ENCODE peak calls at places on chromosomes 2 and 18, in seven cellular contexts. N is cardiac muscle cell; M is CD8-positive, alpha-beta T cell; I is IMR-90; D is fibroblast of mammary gland; Y is epithelial cell of esophagus; V is left ventricle myocardium inferior. X is an unnamed sample.

GRCh38 chr2:69177785-69178636 is 165.0 kb downstream of the ANTXR1 start:
- DNase-seq in N (peak), M (no peak), I (peak), D (peak), Y (peak), V (peak), X (peak)

GRCh38 chr2:74077636-74078035 is 70.1 kb downstream of the BOLA3 start:
- DNase-seq in N (peak), M (no peak), I (no peak), D (no peak), Y (no peak), V (no peak), X (no peak)

GRCh38 chr2:239440511-239440959 is 39.7 kb upstream of the HDAC4 start:
- DNase-seq in N (no peak), M (no peak), I (no peak), D (no peak), Y (no peak), V (no peak), X (no peak)

GRCh38 chr2:25276569-25277465 is 64.9 kb downstream of the DNMT3A start:
- DNase-seq in N (peak), M (peak), I (no peak), D (no peak), Y (peak), V (peak), X (no peak)

GRCh38 chr2:109081374-109081773 is 47.6 kb upstream of the SH3RF3 start:
- DNase-seq in N (no peak), M (no peak), I (no peak), D (no peak), Y (no peak), V (no peak), X (no peak)

GRCh38 chr2:136025057-136025973 is 39.9 kb upstream of the DARS1 start:
- DNase-seq in N (peak), M (peak), I (peak), D (peak), Y (peak), V (peak), X (no peak)

GRCh38 chr2:18242716-18243115 is 317.7 kb downstream of the RDH14 start:
- DNase-seq in N (no peak), M (no peak), I (no peak), D (no peak), Y (no peak), V (no peak), X (no peak)

GRCh38 chr2:37415128-37415817 is 70.8 kb downstream of the QPCT start:
- DNase-seq in N (peak), M (no peak), I (peak), D (peak), Y (peak), V (no peak), X (no peak)

GRCh38 chr2:234422895-234423505 is 73.9 kb downstream of the ARL4C start:
- DNase-seq in N (no peak), M (peak), I (no peak), D (no peak), Y (peak), V (no peak), X (no peak)

GRCh38 chr18:475202-475624 is 25.3 kb downstream of the COLEC12 start:
- DNase-seq in N (peak), M (no peak), I (peak), D (peak), Y (no peak), V (no peak), X (no peak)

GRCh38 chr18:8791171-8791651 is 85.9 kb downstream of the MTCL1 start:
- DNase-seq in N (no peak), M (no peak), I (peak), D (no peak), Y (peak), V (no peak), X (no peak)

GRCh38 chr2:227629435-227629834 is 12.1 kb downstream of the SCYGR4 start:
- DNase-seq in N (no peak), M (no peak), I (no peak), D (no peak), Y (no peak), V (no peak), X (no peak)

GRCh38 chr18:27605107-27605834 is 420.2 kb upstream of the CHST9 start:
- DNase-seq in N (peak), M (no peak), I (peak), D (peak), Y (peak), V (no peak), X (peak)

GRCh38 chr18:60978338-60978737 is 354.9 kb upstream of the CDH20 start:
- DNase-seq in N (no peak), M (no peak), I (peak), D (peak), Y (peak), V (no peak), X (no peak)

GRCh38 chr2:220310326-220310936 is 683.0 kb downstream of the SLC4A3 start:
- DNase-seq in N (no peak), M (no peak), I (no peak), D (no peak), Y (no peak), V (no peak), X (no peak)

GRCh38 chr18:48893559-48894265 is 57.1 kb downstream of the SMAD7 start:
- DNase-seq in N (no peak), M (no peak), I (no peak), D (no peak), Y (no peak), V (no peak), X (peak)

GRCh38 chr2:95379616-95379925 is 22.9 kb upstream of the FAHD2A start:
- DNase-seq in N (no peak), M (no peak), I (no peak), D (no peak), Y (no peak), V (no peak), X (no peak)

GRCh38 chr2:206154197-206154596 is 5.0 kb downstream of the NDUFS1 start:
- DNase-seq in N (peak), M (no peak), I (no peak), D (peak), Y (peak), V (no peak), X (no peak)

GRCh38 chr2:209425082-209426071 is 1.5 kb downstream of the MAP2 start:
- DNase-seq in N (peak), M (no peak), I (peak), D (peak), Y (peak), V (no peak), X (peak)

GRCh38 chr2:27092696-27093429 is 6.3 kb downstream of the KHK start:
- DNase-seq in N (no peak), M (no peak), I (no peak), D (no peak), Y (no peak), V (no peak), X (no peak)

GRCh38 chr18:62957885-62958472 is 242.6 kb downstream of the PHLPP1 start:
- DNase-seq in N (peak), M (no peak), I (peak), D (peak), Y (peak), V (no peak), X (no peak)

GRCh38 chr2:9002637-9003365 is 683 bp downstream of the MBOAT2 start:
- DNase-seq in N (peak), M (peak), I (no peak), D (no peak), Y (peak), V (no peak), X (peak)

GRCh38 chr2:46655551-46656436 is 176.4 kb downstream of the TMEM247 start:
- DNase-seq in N (no peak), M (no peak), I (peak), D (peak), Y (peak), V (no peak), X (no peak)

GRCh38 chr18:59623456-59624383 is 73.5 kb downstream of the CCBE1 start:
- DNase-seq in N (no peak), M (no peak), I (peak), D (peak), Y (peak), V (no peak), X (peak)

GRCh38 chr2:161578998-161579397 is 45.2 kb upstream of the SLC4A10 start:
- DNase-seq in N (no peak), M (no peak), I (no peak), D (no peak), Y (no peak), V (no peak), X (no peak)

GRCh38 chr2:174026122-174026845 is 61.1 kb upstream of the SP3 start:
- DNase-seq in N (no peak), M (no peak), I (peak), D (peak), Y (no peak), V (no peak), X (no peak)

GRCh38 chr2:169664600-169664977 is 29.6 kb downstream of the CFAP210 start:
- DNase-seq in N (no peak), M (no peak), I (peak), D (no peak), Y (no peak), V (no peak), X (no peak)

GRCh38 chr18:76376668-76377358 is 118.2 kb downstream of the ZNF516 start:
- DNase-seq in N (no peak), M (no peak), I (no peak), D (peak), Y (peak), V (no peak), X (peak)

GRCh38 chr2:14011186-14011585 is 621.3 kb upstream of the LRATD1 start:
- DNase-seq in N (no peak), M (no peak), I (no peak), D (no peak), Y (no peak), V (no peak), X (no peak)

GRCh38 chr18:58668211-58668610 is 3.1 kb upstream of the MALT1 start:
- DNase-seq in N (no peak), M (no peak), I (no peak), D (no peak), Y (peak), V (no peak), X (no peak)

GRCh38 chr18:58211510-58211909 is 167.5 kb downstream of the NEDD4L start:
- DNase-seq in N (no peak), M (no peak), I (no peak), D (no peak), Y (no peak), V (no peak), X (no peak)

GRCh38 chr2:85986121-85986520 is 97.3 kb upstream of the ST3GAL5 start:
- DNase-seq in N (no peak), M (no peak), I (no peak), D (no peak), Y (no peak), V (no peak), X (peak)

GRCh38 chr2:74507926-74508520 is 528 bp upstream of the PCGF1 start:
- DNase-seq in N (no peak), M (peak), I (peak), D (peak), Y (peak), V (no peak), X (no peak)

GRCh38 chr18:34121157-34121807 is 103.4 kb downstream of the NOL4 start:
- DNase-seq in N (no peak), M (no peak), I (no peak), D (peak), Y (peak), V (no peak), X (no peak)

GRCh38 chr18:8706981-8707940 is 1.9 kb downstream of the MTCL1 start:
- DNase-seq in N (peak), M (no peak), I (peak), D (peak), Y (peak), V (no peak), X (peak)

GRCh38 chr2:38716185-38716584 is 35.0 kb downstream of the SRSF7 start:
- DNase-seq in N (peak), M (no peak), I (peak), D (peak), Y (peak), V (no peak), X (no peak)

GRCh38 chr2:6881036-6881435 is 3.5 kb downstream of the RSAD2 start:
- DNase-seq in N (no peak), M (no peak), I (no peak), D (no peak), Y (no peak), V (no peak), X (no peak)

GRCh38 chr18:42032447-42032846 is 77.4 kb downstream of the PIK3C3 start:
- DNase-seq in N (no peak), M (no peak), I (no peak), D (no peak), Y (no peak), V (no peak), X (no peak)

GRCh38 chr18:12657048-12657848 is 659 bp downstream of the SPIRE1 start:
- DNase-seq in N (peak), M (no peak), I (peak), D (peak), Y (peak), V (peak), X (peak)

GRCh38 chr2:105886680-105887079 is 142.0 kb downstream of the NCK2 start:
- DNase-seq in N (no peak), M (no peak), I (no peak), D (no peak), Y (no peak), V (no peak), X (no peak)

GRCh38 chr2:105883911-105884694 is 139.4 kb downstream of the NCK2 start:
- DNase-seq in N (no peak), M (no peak), I (no peak), D (no peak), Y (no peak), V (no peak), X (peak)

GRCh38 chr2:105887246-105887645 is 142.5 kb downstream of the NCK2 start:
- DNase-seq in N (no peak), M (no peak), I (peak), D (no peak), Y (no peak), V (no peak), X (peak)

GRCh38 chr2:105885456-105885855 is 140.7 kb downstream of the NCK2 start:
- DNase-seq in N (no peak), M (no peak), I (no peak), D (no peak), Y (no peak), V (no peak), X (no peak)

DNA sequence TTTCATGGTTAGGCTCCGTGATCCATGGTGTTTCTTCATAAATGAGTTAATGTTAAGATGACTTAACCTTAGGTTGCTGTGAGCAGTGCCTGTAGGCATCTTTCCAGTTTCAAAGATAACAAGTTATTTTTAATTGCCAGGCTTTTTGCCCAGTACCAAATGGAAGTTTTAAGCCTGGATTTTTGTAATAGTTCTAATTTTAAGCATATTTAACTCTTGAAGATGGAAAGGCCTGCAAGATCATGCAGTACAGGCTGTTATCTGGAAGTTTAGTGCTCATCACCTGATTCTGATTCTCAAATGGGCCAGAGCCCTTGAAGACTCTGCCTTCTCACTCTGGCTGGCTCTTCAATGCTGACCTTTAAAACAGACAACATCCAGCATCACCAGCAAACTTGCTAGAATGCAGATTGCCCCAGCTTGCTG is 141.3 kb downstream of the NCK2 start:
- DNase-seq in N (no peak), M (no peak), I (peak), D (peak), Y (peak), V (no peak), X (no peak)
- H3K4me3 ChIP-seq in N (no peak), M (no peak), I (no peak), D (no peak), Y (no peak), V (no peak), X (no peak)

DNA sequence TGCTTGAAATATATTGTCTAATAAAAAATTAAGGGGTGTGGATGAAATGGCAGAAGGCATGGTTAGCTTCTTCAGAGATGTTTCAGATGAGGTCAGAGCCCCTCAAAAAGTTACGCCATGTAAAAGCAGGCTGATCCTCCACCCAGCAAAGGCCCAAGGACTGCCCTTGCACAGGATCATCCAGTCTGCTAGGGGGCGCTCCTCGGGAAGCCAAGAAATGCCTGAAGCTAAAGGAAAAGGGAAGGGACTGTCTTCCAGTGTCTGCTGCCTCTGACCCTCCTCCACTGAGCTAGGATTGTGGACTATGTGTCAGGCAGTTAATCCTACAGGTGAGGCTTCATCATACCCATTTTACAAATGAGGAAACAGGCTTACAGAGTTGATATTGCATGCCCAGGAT is 33.8 kb upstream of the TEX51 start:
- DNase-seq in N (no peak), M (no peak), I (no peak), D (no peak), Y (no peak), V (no peak), X (no peak)
- TF ChIP-seq CTCF in N (no peak), M (no peak), I (no peak), D (peak), Y (no peak), V (no peak), X (no peak)

GRCh38 chr18:70287731-70288130 is 1.1 kb upstream of the SOCS6 start:
- DNase-seq in N (no peak), M (no peak), I (no peak), D (no peak), Y (no peak), V (no peak), X (no peak)
- H3K4me3 ChIP-seq in N (peak), M (no peak), I (no peak), D (no peak), Y (no peak), V (peak), X (no peak)

DNA sequence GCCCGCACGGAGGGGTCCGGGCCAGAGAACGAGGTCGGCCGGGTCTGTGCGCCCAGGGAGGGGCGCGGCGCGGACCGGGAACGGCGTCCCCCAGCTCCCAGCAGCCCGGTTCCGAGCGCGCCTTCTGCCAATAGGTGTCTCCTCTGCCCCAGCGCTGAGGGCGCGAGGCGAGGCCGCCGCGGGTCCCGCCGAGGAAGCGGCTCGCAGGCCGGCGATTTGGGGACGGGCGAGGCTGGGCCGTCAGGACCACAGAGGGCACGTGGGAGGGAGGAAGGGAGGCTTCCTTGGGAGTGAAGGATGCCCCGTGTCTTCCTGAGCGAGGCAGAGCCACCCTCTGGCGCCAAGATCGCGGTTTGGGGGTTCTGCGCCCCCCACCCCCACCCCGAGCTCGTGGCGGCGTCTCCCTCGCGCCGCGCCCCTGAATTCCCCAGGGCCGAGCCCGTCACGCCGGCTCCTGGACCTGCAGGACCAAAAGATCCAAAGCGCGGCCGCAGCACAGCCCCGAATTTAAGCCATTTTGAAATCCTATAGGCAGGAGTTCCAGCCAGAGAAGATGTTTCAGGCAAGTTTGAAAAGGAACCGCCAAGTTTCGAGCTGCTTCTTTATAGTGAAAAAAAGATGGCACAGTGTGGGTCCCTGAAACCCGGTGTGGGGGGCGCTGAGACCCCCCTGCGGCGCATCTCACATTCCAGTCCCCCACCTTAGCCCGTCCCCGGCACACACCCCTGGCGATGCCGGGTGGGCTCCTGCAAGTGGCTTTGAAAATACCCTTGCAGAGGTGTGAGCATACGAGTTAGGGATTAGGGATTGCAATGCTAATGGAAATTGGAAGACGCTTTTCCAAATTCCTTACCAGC is 929 bp downstream of the NFATC1 start:
- DNase-seq in N (peak), M (no peak), I (peak), D (peak), Y (peak), V (peak), X (no peak)
- TF ChIP-seq CTCF in N (no peak), M (no peak), I (peak), D (no peak), Y (peak), V (peak), X (no peak)

DNA sequence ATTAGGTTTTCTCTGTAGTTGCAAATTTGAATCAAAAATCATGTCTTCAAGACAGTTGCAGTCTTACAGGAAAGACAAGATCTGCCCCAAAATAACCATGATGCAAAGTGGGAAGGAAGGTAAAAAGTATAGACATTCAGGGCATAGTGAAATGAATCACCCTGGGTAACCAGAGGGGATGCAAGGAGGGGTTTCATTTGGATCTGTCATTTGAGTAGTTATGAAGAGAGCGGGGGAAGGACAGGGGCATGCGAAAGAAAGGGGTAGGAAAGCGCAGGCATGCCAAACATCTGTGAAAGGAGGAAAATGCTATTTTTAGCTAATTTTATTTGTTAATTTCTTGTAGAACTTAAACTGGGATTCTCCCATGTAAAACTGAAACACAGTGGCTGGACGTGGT is 219.1 kb upstream of the BOD1L2 start:
- DNase-seq in N (no peak), M (no peak), I (no peak), D (no peak), Y (no peak), V (no peak), X (no peak)
- H3K4me3 ChIP-seq in N (no peak), M (no peak), I (no peak), D (no peak), Y (no peak), V (no peak), X (no peak)

DNA sequence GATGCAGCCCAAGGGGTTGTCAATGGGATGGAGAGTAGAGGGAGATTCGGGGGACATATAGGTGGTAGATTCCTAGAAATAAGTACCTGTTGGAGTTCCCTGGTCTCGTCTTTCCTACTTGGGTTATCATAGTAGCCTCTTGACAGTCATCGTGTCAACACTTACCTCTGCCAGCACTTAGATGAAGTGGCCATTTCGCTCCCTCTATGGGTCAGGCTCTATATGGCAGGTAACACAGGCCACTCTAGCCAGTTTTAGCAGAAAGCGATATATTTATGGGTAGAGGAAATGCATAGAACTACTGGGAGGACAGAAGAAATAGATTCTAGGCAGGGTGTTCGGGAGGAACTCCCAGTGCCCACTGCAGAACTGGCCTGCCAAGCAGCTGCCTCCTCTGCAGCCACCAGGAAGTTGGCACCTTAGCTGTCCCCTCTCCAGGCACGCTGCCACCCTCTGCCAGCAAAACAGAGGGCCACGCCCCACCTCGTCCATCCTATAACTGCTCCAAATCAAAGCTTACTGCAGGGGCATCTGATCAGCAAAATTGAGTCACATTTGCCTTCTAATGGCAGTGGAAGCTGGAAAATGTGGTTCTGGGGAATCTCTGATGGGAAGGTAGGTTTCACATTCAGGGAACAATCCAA is 181.3 kb downstream of the INSIG2 start:
- DNase-seq in N (peak), M (no peak), I (no peak), D (no peak), Y (peak), V (no peak), X (no peak)
- TF ChIP-seq CTCF in N (no peak), M (no peak), I (no peak), D (peak), Y (peak), V (no peak), X (no peak)